ENCODE peak calls at places on chromosome 18, in seven cellular contexts. One of them, this sample, is unnamed.

GRCh38 chr18:49041677-49042570 is 91.2 kb upstream of the SMAD7 start:
- DNase-seq in M059J: peak
- DNase-seq in Peyer's patch: peak
- DNase-seq in neural progenitor cell: peak
- DNase-seq in NCI-H1105: peak
- DNase-seq in left cardiac atrium: peak
- DNase-seq in stimulated activated CD8-positive, alpha-beta memory T cell treated with anti-CD3 and anti-CD28 coated beads, Interleukin-7, amount 100 ng/mL, for 1 hour: no peak
- DNase-seq in this sample: no peak

GRCh38 chr18:33720133-33720532 is 142.1 kb downstream of the ASXL3 start:
- DNase-seq in neural progenitor cell: no peak
- DNase-seq in M059J: no peak
- DNase-seq in left cardiac atrium: no peak
- DNase-seq in NCI-H1105: no peak
- DNase-seq in Peyer's patch: no peak
- DNase-seq in stimulated activated CD8-positive, alpha-beta memory T cell treated with anti-CD3 and anti-CD28 coated beads, Interleukin-7, amount 100 ng/mL, for 1 hour: no peak
- DNase-seq in this sample: no peak

GRCh38 chr18:73365018-73365417 is 497.2 kb upstream of the NETO1 start:
- DNase-seq in left cardiac atrium: no peak
- DNase-seq in Peyer's patch: no peak
- DNase-seq in M059J: peak
- DNase-seq in stimulated activated CD8-positive, alpha-beta memory T cell treated with anti-CD3 and anti-CD28 coated beads, Interleukin-7, amount 100 ng/mL, for 1 hour: no peak
- DNase-seq in NCI-H1105: no peak
- DNase-seq in neural progenitor cell: no peak
- DNase-seq in this sample: no peak

GRCh38 chr18:39863916-39864315 is 2091.1 kb upstream of the PIK3C3 start:
- DNase-seq in left cardiac atrium: no peak
- DNase-seq in M059J: no peak
- DNase-seq in neural progenitor cell: no peak
- DNase-seq in stimulated activated CD8-positive, alpha-beta memory T cell treated with anti-CD3 and anti-CD28 coated beads, Interleukin-7, amount 100 ng/mL, for 1 hour: no peak
- DNase-seq in Peyer's patch: no peak
- DNase-seq in NCI-H1105: no peak
- DNase-seq in this sample: no peak

GRCh38 chr18:25713104-25713503 is 361.1 kb upstream of the ZNF521 start:
- DNase-seq in left cardiac atrium: no peak
- DNase-seq in NCI-H1105: no peak
- DNase-seq in stimulated activated CD8-positive, alpha-beta memory T cell treated with anti-CD3 and anti-CD28 coated beads, Interleukin-7, amount 100 ng/mL, for 1 hour: no peak
- DNase-seq in neural progenitor cell: no peak
- DNase-seq in M059J: no peak
- DNase-seq in Peyer's patch: no peak
- DNase-seq in this sample: no peak

GRCh38 chr18:64017870-64018269 is 48.0 kb downstream of the SERPINB8 start:
- DNase-seq in stimulated activated CD8-positive, alpha-beta memory T cell treated with anti-CD3 and anti-CD28 coated beads, Interleukin-7, amount 100 ng/mL, for 1 hour: no peak
- DNase-seq in left cardiac atrium: no peak
- DNase-seq in neural progenitor cell: peak
- DNase-seq in NCI-H1105: peak
- DNase-seq in Peyer's patch: no peak
- DNase-seq in M059J: peak
- DNase-seq in this sample: no peak

GRCh38 chr18:41732371-41732770 is 222.7 kb upstream of the PIK3C3 start:
- DNase-seq in left cardiac atrium: no peak
- DNase-seq in Peyer's patch: no peak
- DNase-seq in NCI-H1105: no peak
- DNase-seq in M059J: no peak
- DNase-seq in neural progenitor cell: no peak
- DNase-seq in stimulated activated CD8-positive, alpha-beta memory T cell treated with anti-CD3 and anti-CD28 coated beads, Interleukin-7, amount 100 ng/mL, for 1 hour: no peak
- DNase-seq in this sample: no peak

GRCh38 chr18:76721207-76721996 is 101.0 kb upstream of the ZNF236 start:
- DNase-seq in left cardiac atrium: no peak
- DNase-seq in neural progenitor cell: no peak
- DNase-seq in M059J: no peak
- DNase-seq in Peyer's patch: peak
- DNase-seq in NCI-H1105: no peak
- DNase-seq in stimulated activated CD8-positive, alpha-beta memory T cell treated with anti-CD3 and anti-CD28 coated beads, Interleukin-7, amount 100 ng/mL, for 1 hour: peak
- DNase-seq in this sample: no peak

GRCh38 chr18:63444567-63444966 is 22.3 kb upstream of the VPS4B start:
- DNase-seq in Peyer's patch: no peak
- DNase-seq in stimulated activated CD8-positive, alpha-beta memory T cell treated with anti-CD3 and anti-CD28 coated beads, Interleukin-7, amount 100 ng/mL, for 1 hour: no peak
- DNase-seq in NCI-H1105: no peak
- DNase-seq in neural progenitor cell: no peak
- DNase-seq in left cardiac atrium: no peak
- DNase-seq in M059J: peak
- DNase-seq in this sample: no peak

GRCh38 chr18:32469691-32470131 is 971 bp downstream of the GAREM1 start:
- DNase-seq in NCI-H1105: no peak
- DNase-seq in Peyer's patch: no peak
- DNase-seq in M059J: no peak
- DNase-seq in neural progenitor cell: peak
- DNase-seq in left cardiac atrium: no peak
- DNase-seq in stimulated activated CD8-positive, alpha-beta memory T cell treated with anti-CD3 and anti-CD28 coated beads, Interleukin-7, amount 100 ng/mL, for 1 hour: no peak
- DNase-seq in this sample: no peak

GRCh38 chr18:986071-986470 is 81.4 kb downstream of the ADCYAP1 start:
- DNase-seq in neural progenitor cell: peak
- DNase-seq in NCI-H1105: no peak
- DNase-seq in stimulated activated CD8-positive, alpha-beta memory T cell treated with anti-CD3 and anti-CD28 coated beads, Interleukin-7, amount 100 ng/mL, for 1 hour: no peak
- DNase-seq in left cardiac atrium: no peak
- DNase-seq in Peyer's patch: no peak
- DNase-seq in M059J: no peak
- DNase-seq in this sample: no peak

GRCh38 chr18:77052297-77052645 is 80.3 kb downstream of the MBP start:
- DNase-seq in stimulated activated CD8-positive, alpha-beta memory T cell treated with anti-CD3 and anti-CD28 coated beads, Interleukin-7, amount 100 ng/mL, for 1 hour: no peak
- DNase-seq in Peyer's patch: no peak
- DNase-seq in left cardiac atrium: no peak
- DNase-seq in M059J: no peak
- DNase-seq in NCI-H1105: no peak
- DNase-seq in neural progenitor cell: no peak
- DNase-seq in this sample: no peak

GRCh38 chr18:7750966-7751365 is 183.8 kb downstream of the PTPRM start:
- DNase-seq in Peyer's patch: no peak
- DNase-seq in left cardiac atrium: no peak
- DNase-seq in stimulated activated CD8-positive, alpha-beta memory T cell treated with anti-CD3 and anti-CD28 coated beads, Interleukin-7, amount 100 ng/mL, for 1 hour: no peak
- DNase-seq in M059J: no peak
- DNase-seq in neural progenitor cell: no peak
- DNase-seq in NCI-H1105: no peak
- DNase-seq in this sample: no peak

GRCh38 chr18:62396381-62396780 is 71.3 kb downstream of the TNFRSF11A start:
- DNase-seq in M059J: peak
- DNase-seq in neural progenitor cell: no peak
- DNase-seq in stimulated activated CD8-positive, alpha-beta memory T cell treated with anti-CD3 and anti-CD28 coated beads, Interleukin-7, amount 100 ng/mL, for 1 hour: no peak
- DNase-seq in NCI-H1105: no peak
- DNase-seq in left cardiac atrium: no peak
- DNase-seq in Peyer's patch: no peak
- DNase-seq in this sample: no peak

GRCh38 chr18:69968073-69968472 is 20.4 kb upstream of the CD226 start:
- DNase-seq in NCI-H1105: no peak
- DNase-seq in left cardiac atrium: no peak
- DNase-seq in M059J: no peak
- DNase-seq in neural progenitor cell: no peak
- DNase-seq in stimulated activated CD8-positive, alpha-beta memory T cell treated with anti-CD3 and anti-CD28 coated beads, Interleukin-7, amount 100 ng/mL, for 1 hour: no peak
- DNase-seq in Peyer's patch: no peak
- DNase-seq in this sample: no peak

GRCh38 chr18:31680836-31681568 is 3.4 kb downstream of the B4GALT6 start:
- DNase-seq in NCI-H1105: peak
- DNase-seq in Peyer's patch: no peak
- DNase-seq in stimulated activated CD8-positive, alpha-beta memory T cell treated with anti-CD3 and anti-CD28 coated beads, Interleukin-7, amount 100 ng/mL, for 1 hour: no peak
- DNase-seq in neural progenitor cell: no peak
- DNase-seq in left cardiac atrium: no peak
- DNase-seq in M059J: peak
- DNase-seq in this sample: no peak

GRCh38 chr18:4203525-4203924 is 251.6 kb downstream of the DLGAP1 start:
- DNase-seq in neural progenitor cell: no peak
- DNase-seq in Peyer's patch: no peak
- DNase-seq in M059J: no peak
- DNase-seq in NCI-H1105: no peak
- DNase-seq in stimulated activated CD8-positive, alpha-beta memory T cell treated with anti-CD3 and anti-CD28 coated beads, Interleukin-7, amount 100 ng/mL, for 1 hour: no peak
- DNase-seq in left cardiac atrium: no peak
- DNase-seq in this sample: no peak

GRCh38 chr18:43789234-43790000 is 512.1 kb upstream of the SYT4 start:
- DNase-seq in M059J: peak
- DNase-seq in left cardiac atrium: no peak
- DNase-seq in neural progenitor cell: peak
- DNase-seq in stimulated activated CD8-positive, alpha-beta memory T cell treated with anti-CD3 and anti-CD28 coated beads, Interleukin-7, amount 100 ng/mL, for 1 hour: no peak
- DNase-seq in NCI-H1105: no peak
- DNase-seq in Peyer's patch: no peak
- DNase-seq in this sample: no peak

GRCh38 chr18:2302628-2303516 is 268.4 kb downstream of the METTL4 start:
- DNase-seq in M059J: peak
- DNase-seq in Peyer's patch: no peak
- DNase-seq in NCI-H1105: no peak
- DNase-seq in stimulated activated CD8-positive, alpha-beta memory T cell treated with anti-CD3 and anti-CD28 coated beads, Interleukin-7, amount 100 ng/mL, for 1 hour: no peak
- DNase-seq in left cardiac atrium: no peak
- DNase-seq in neural progenitor cell: no peak
- DNase-seq in this sample: no peak

GRCh38 chr18:24395049-24395780 is 2.4 kb downstream of the OSBPL1A start:
- DNase-seq in neural progenitor cell: no peak
- DNase-seq in Peyer's patch: no peak
- DNase-seq in stimulated activated CD8-positive, alpha-beta memory T cell treated with anti-CD3 and anti-CD28 coated beads, Interleukin-7, amount 100 ng/mL, for 1 hour: no peak
- DNase-seq in left cardiac atrium: no peak
- DNase-seq in M059J: peak
- DNase-seq in NCI-H1105: no peak
- DNase-seq in this sample: no peak

GRCh38 chr18:34787931-34788532 is 77.9 kb downstream of the DTNA start:
- DNase-seq in stimulated activated CD8-positive, alpha-beta memory T cell treated with anti-CD3 and anti-CD28 coated beads, Interleukin-7, amount 100 ng/mL, for 1 hour: no peak
- DNase-seq in neural progenitor cell: peak
- DNase-seq in NCI-H1105: peak
- DNase-seq in M059J: peak
- DNase-seq in left cardiac atrium: no peak
- DNase-seq in Peyer's patch: no peak
- DNase-seq in this sample: no peak

GRCh38 chr18:32468147-32468845 is 2.4 kb downstream of the GAREM1 start:
- DNase-seq in NCI-H1105: no peak
- DNase-seq in left cardiac atrium: no peak
- DNase-seq in M059J: no peak
- DNase-seq in stimulated activated CD8-positive, alpha-beta memory T cell treated with anti-CD3 and anti-CD28 coated beads, Interleukin-7, amount 100 ng/mL, for 1 hour: no peak
- DNase-seq in neural progenitor cell: no peak
- DNase-seq in Peyer's patch: no peak
- DNase-seq in this sample: no peak

GRCh38 chr18:28065793-28066186 is 111.1 kb downstream of the CDH2 start:
- DNase-seq in left cardiac atrium: no peak
- DNase-seq in NCI-H1105: no peak
- DNase-seq in Peyer's patch: no peak
- DNase-seq in neural progenitor cell: no peak
- DNase-seq in M059J: no peak
- DNase-seq in stimulated activated CD8-positive, alpha-beta memory T cell treated with anti-CD3 and anti-CD28 coated beads, Interleukin-7, amount 100 ng/mL, for 1 hour: no peak
- DNase-seq in this sample: no peak

GRCh38 chr18:34399892-34400291 is 175.2 kb upstream of the NOL4 start:
- DNase-seq in stimulated activated CD8-positive, alpha-beta memory T cell treated with anti-CD3 and anti-CD28 coated beads, Interleukin-7, amount 100 ng/mL, for 1 hour: no peak
- DNase-seq in M059J: no peak
- DNase-seq in NCI-H1105: no peak
- DNase-seq in neural progenitor cell: no peak
- DNase-seq in left cardiac atrium: no peak
- DNase-seq in Peyer's patch: no peak
- DNase-seq in this sample: no peak

GRCh38 chr18:8798996-8799395 is 93.6 kb downstream of the MTCL1 start:
- DNase-seq in neural progenitor cell: no peak
- DNase-seq in M059J: peak
- DNase-seq in stimulated activated CD8-positive, alpha-beta memory T cell treated with anti-CD3 and anti-CD28 coated beads, Interleukin-7, amount 100 ng/mL, for 1 hour: no peak
- DNase-seq in left cardiac atrium: no peak
- DNase-seq in NCI-H1105: peak
- DNase-seq in Peyer's patch: no peak
- DNase-seq in this sample: no peak

GRCh38 chr18:64405161-64405560 is 256.3 kb upstream of the LINC00305 start:
- DNase-seq in Peyer's patch: no peak
- DNase-seq in neural progenitor cell: no peak
- DNase-seq in M059J: no peak
- DNase-seq in NCI-H1105: no peak
- DNase-seq in stimulated activated CD8-positive, alpha-beta memory T cell treated with anti-CD3 and anti-CD28 coated beads, Interleukin-7, amount 100 ng/mL, for 1 hour: no peak
- DNase-seq in left cardiac atrium: no peak
- DNase-seq in this sample: no peak

GRCh38 chr18:70461323-70462077 is 172.7 kb downstream of the SOCS6 start:
- DNase-seq in NCI-H1105: no peak
- DNase-seq in left cardiac atrium: no peak
- DNase-seq in M059J: no peak
- DNase-seq in Peyer's patch: no peak
- DNase-seq in neural progenitor cell: no peak
- DNase-seq in stimulated activated CD8-positive, alpha-beta memory T cell treated with anti-CD3 and anti-CD28 coated beads, Interleukin-7, amount 100 ng/mL, for 1 hour: no peak
- DNase-seq in this sample: no peak

GRCh38 chr18:69770206-69770605 is 177.5 kb downstream of the CD226 start:
- DNase-seq in stimulated activated CD8-positive, alpha-beta memory T cell treated with anti-CD3 and anti-CD28 coated beads, Interleukin-7, amount 100 ng/mL, for 1 hour: no peak
- DNase-seq in neural progenitor cell: no peak
- DNase-seq in Peyer's patch: no peak
- DNase-seq in M059J: no peak
- DNase-seq in NCI-H1105: no peak
- DNase-seq in left cardiac atrium: no peak
- DNase-seq in this sample: no peak

GRCh38 chr18:8045890-8046289 is 478.8 kb downstream of the PTPRM start:
- DNase-seq in stimulated activated CD8-positive, alpha-beta memory T cell treated with anti-CD3 and anti-CD28 coated beads, Interleukin-7, amount 100 ng/mL, for 1 hour: no peak
- DNase-seq in left cardiac atrium: no peak
- DNase-seq in M059J: peak
- DNase-seq in Peyer's patch: no peak
- DNase-seq in NCI-H1105: no peak
- DNase-seq in neural progenitor cell: no peak
- DNase-seq in this sample: no peak

GRCh38 chr18:59268722-59269562 is 4.3 kb downstream of the RAX start:
- DNase-seq in M059J: no peak
- DNase-seq in NCI-H1105: peak
- DNase-seq in neural progenitor cell: peak
- DNase-seq in Peyer's patch: no peak
- DNase-seq in left cardiac atrium: peak
- DNase-seq in stimulated activated CD8-positive, alpha-beta memory T cell treated with anti-CD3 and anti-CD28 coated beads, Interleukin-7, amount 100 ng/mL, for 1 hour: no peak
- DNase-seq in this sample: no peak

GRCh38 chr18:45628979-45629958 is 14.0 kb downstream of the SLC14A2 start:
- DNase-seq in M059J: peak
- DNase-seq in NCI-H1105: no peak
- DNase-seq in left cardiac atrium: no peak
- DNase-seq in neural progenitor cell: no peak
- DNase-seq in stimulated activated CD8-positive, alpha-beta memory T cell treated with anti-CD3 and anti-CD28 coated beads, Interleukin-7, amount 100 ng/mL, for 1 hour: no peak
- DNase-seq in Peyer's patch: no peak
- DNase-seq in this sample: no peak

GRCh38 chr18:37334494-37335125 is 231.0 kb downstream of the CELF4 start:
- DNase-seq in neural progenitor cell: peak
- DNase-seq in M059J: peak
- DNase-seq in NCI-H1105: no peak
- DNase-seq in Peyer's patch: no peak
- DNase-seq in stimulated activated CD8-positive, alpha-beta memory T cell treated with anti-CD3 and anti-CD28 coated beads, Interleukin-7, amount 100 ng/mL, for 1 hour: no peak
- DNase-seq in left cardiac atrium: no peak
- DNase-seq in this sample: no peak

GRCh38 chr18:39190508-39190907 is 1624.9 kb upstream of the CELF4 start:
- DNase-seq in neural progenitor cell: no peak
- DNase-seq in stimulated activated CD8-positive, alpha-beta memory T cell treated with anti-CD3 and anti-CD28 coated beads, Interleukin-7, amount 100 ng/mL, for 1 hour: no peak
- DNase-seq in NCI-H1105: no peak
- DNase-seq in M059J: no peak
- DNase-seq in Peyer's patch: no peak
- DNase-seq in left cardiac atrium: no peak
- DNase-seq in this sample: no peak

GRCh38 chr18:43481069-43481468 is 203.8 kb upstream of the SYT4 start:
- DNase-seq in neural progenitor cell: no peak
- DNase-seq in NCI-H1105: no peak
- DNase-seq in M059J: no peak
- DNase-seq in stimulated activated CD8-positive, alpha-beta memory T cell treated with anti-CD3 and anti-CD28 coated beads, Interleukin-7, amount 100 ng/mL, for 1 hour: no peak
- DNase-seq in left cardiac atrium: no peak
- DNase-seq in Peyer's patch: no peak
- DNase-seq in this sample: no peak

GRCh38 chr18:61891271-61891670 is 1.5 kb downstream of the RNF152 start:
- DNase-seq in Peyer's patch: no peak
- DNase-seq in stimulated activated CD8-positive, alpha-beta memory T cell treated with anti-CD3 and anti-CD28 coated beads, Interleukin-7, amount 100 ng/mL, for 1 hour: no peak
- DNase-seq in NCI-H1105: no peak
- DNase-seq in left cardiac atrium: no peak
- DNase-seq in neural progenitor cell: no peak
- DNase-seq in M059J: peak
- DNase-seq in this sample: no peak

This sample was measured in cortex of kidney.